ENCODE peak calls at places on chromosomes 12 and 14, in five cellular contexts. One of them, this sample, is unnamed. For H3K4me1, the result is how much of the 10 kb centered on the place peaks cover.

GRCh38 chr14:45262637-45263036 is 9.6 kb upstream of the MIS18BP1 start:
- DNase-seq in A549: no peak
- DNase-seq in GM12878: no peak
- DNase-seq in esophagus squamous epithelium: no peak
- DNase-seq in K562: no peak
- DNase-seq in this sample: no peak

GRCh38 chr14:31336646-31337045 is 83.7 kb downstream of the HEATR5A start:
- DNase-seq in A549: no peak
- DNase-seq in GM12878: no peak
- DNase-seq in esophagus squamous epithelium: no peak
- DNase-seq in K562: no peak
- DNase-seq in this sample: no peak

GRCh38 chr12:12553208-12553785 is 9.4 kb downstream of the DUSP16 start:
- DNase-seq in A549: no peak
- DNase-seq in GM12878: no peak
- DNase-seq in esophagus squamous epithelium: no peak
- DNase-seq in K562: no peak
- DNase-seq in this sample: no peak

GRCh38 chr14:69657961-69658360 is 46.6 kb downstream of the SUSD6 start:
- DNase-seq in A549: no peak
- DNase-seq in GM12878: no peak
- DNase-seq in esophagus squamous epithelium: no peak
- DNase-seq in K562: no peak
- DNase-seq in this sample: no peak

GRCh38 chr12:40730281-40730680 is 38.0 kb downstream of the CNTN1 start:
- DNase-seq in A549: no peak
- DNase-seq in GM12878: no peak
- DNase-seq in esophagus squamous epithelium: no peak
- DNase-seq in K562: no peak
- DNase-seq in this sample: no peak

GRCh38 chr12:52871291-52871961 is 22.6 kb upstream of the KRT78 start:
- DNase-seq in A549: peak
- DNase-seq in GM12878: no peak
- DNase-seq in esophagus squamous epithelium: no peak
- DNase-seq in K562: no peak
- DNase-seq in this sample: no peak

GRCh38 chr14:63777024-63777423 is 49.2 kb upstream of the SGPP1 start:
- DNase-seq in A549: no peak
- DNase-seq in GM12878: no peak
- DNase-seq in esophagus squamous epithelium: no peak
- DNase-seq in K562: no peak
- DNase-seq in this sample: no peak

GRCh38 chr14:105944632-105945610 is 418.5 kb downstream of the TMEM121 start:
- DNase-seq in A549: peak
- DNase-seq in GM12878: no peak
- DNase-seq in esophagus squamous epithelium: no peak
- DNase-seq in K562: peak
- DNase-seq in this sample: peak

GRCh38 chr14:90140298-90140955 is 78.6 kb downstream of the KCNK13 start:
- DNase-seq in A549: no peak
- DNase-seq in GM12878: no peak
- DNase-seq in esophagus squamous epithelium: no peak
- DNase-seq in K562: no peak
- DNase-seq in this sample: no peak

GRCh38 chr12:56374726-56375597 is 12.3 kb upstream of the APOF start:
- DNase-seq in A549: no peak
- DNase-seq in GM12878: no peak
- DNase-seq in esophagus squamous epithelium: no peak
- DNase-seq in K562: no peak
- DNase-seq in this sample: no peak

GRCh38 chr12:26021534-26021933 is 63.1 kb downstream of the RASSF8 start:
- DNase-seq in A549: no peak
- DNase-seq in GM12878: no peak
- DNase-seq in esophagus squamous epithelium: no peak
- DNase-seq in K562: no peak
- DNase-seq in this sample: no peak

GRCh38 chr12:71799105-71799504 is 40.5 kb upstream of the TBC1D15 start:
- DNase-seq in A549: no peak
- DNase-seq in GM12878: no peak
- DNase-seq in esophagus squamous epithelium: no peak
- DNase-seq in K562: no peak
- DNase-seq in this sample: no peak

GRCh38 chr12:91835693-91836092 is 310.0 kb downstream of the BTG1 start:
- DNase-seq in A549: no peak
- DNase-seq in GM12878: no peak
- DNase-seq in esophagus squamous epithelium: no peak
- DNase-seq in K562: no peak
- DNase-seq in this sample: no peak

GRCh38 chr12:108622425-108622824 is 11.3 kb downstream of the SELPLG start:
- DNase-seq in A549: no peak
- DNase-seq in GM12878: no peak
- DNase-seq in esophagus squamous epithelium: no peak
- DNase-seq in K562: peak
- DNase-seq in this sample: no peak
- H3K4me1 ChIP-seq in A549: under half
- H3K4me1 ChIP-seq in GM12878: under half
- H3K4me1 ChIP-seq in esophagus squamous epithelium: under half
- H3K4me1 ChIP-seq in K562: under half
- H3K4me1 ChIP-seq in this sample: under half

DNA sequence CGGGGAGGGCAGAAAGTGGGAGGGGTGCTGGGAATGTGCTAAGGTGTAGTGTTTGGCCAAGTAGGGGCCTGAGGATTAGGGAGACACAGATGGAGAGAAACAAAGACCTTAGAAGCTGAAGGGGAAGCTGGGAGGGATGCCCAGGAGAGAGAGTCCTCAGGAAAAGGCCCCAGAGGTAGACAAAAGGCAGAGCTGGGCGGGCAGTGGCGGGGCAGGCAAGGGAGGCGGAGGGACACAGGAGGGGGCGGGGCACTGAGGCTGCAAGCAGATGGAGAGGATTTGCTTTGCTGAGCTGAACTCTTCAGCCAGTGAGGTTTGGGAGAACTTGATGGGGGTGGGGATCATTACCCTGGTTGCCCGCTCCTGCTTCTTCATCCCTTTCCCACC is 2.8 kb downstream of the PTMS start:
- DNase-seq in A549: no peak
- DNase-seq in GM12878: no peak
- DNase-seq in esophagus squamous epithelium: no peak
- DNase-seq in K562: no peak
- DNase-seq in this sample: peak
- H3K27ac ChIP-seq in A549: peak
- H3K27ac ChIP-seq in GM12878: no peak
- H3K27ac ChIP-seq in esophagus squamous epithelium: peak
- H3K27ac ChIP-seq in K562: peak
- H3K27ac ChIP-seq in this sample: peak

GRCh38 chr12:102376781-102377180 is 103.6 kb downstream of the IGF1 start:
- DNase-seq in A549: no peak
- DNase-seq in GM12878: no peak
- DNase-seq in esophagus squamous epithelium: no peak
- DNase-seq in K562: no peak
- DNase-seq in this sample: no peak

GRCh38 chr12:102379346-102379745 is 101.0 kb downstream of the IGF1 start:
- DNase-seq in A549: no peak
- DNase-seq in GM12878: no peak
- DNase-seq in esophagus squamous epithelium: no peak
- DNase-seq in K562: no peak
- DNase-seq in this sample: no peak

GRCh38 chr12:102374190-102374589 is 106.2 kb downstream of the IGF1 start:
- DNase-seq in A549: no peak
- DNase-seq in GM12878: no peak
- DNase-seq in esophagus squamous epithelium: no peak
- DNase-seq in K562: no peak
- DNase-seq in this sample: no peak

GRCh38 chr12:102372112-102372511 is 108.3 kb downstream of the IGF1 start:
- DNase-seq in A549: no peak
- DNase-seq in GM12878: no peak
- DNase-seq in esophagus squamous epithelium: no peak
- DNase-seq in K562: no peak
- DNase-seq in this sample: no peak

GRCh38 chr12:102376251-102376747 is 104.1 kb downstream of the IGF1 start:
- DNase-seq in A549: no peak
- DNase-seq in GM12878: no peak
- DNase-seq in esophagus squamous epithelium: no peak
- DNase-seq in K562: no peak
- DNase-seq in this sample: no peak
- TF ChIP-seq POLR2A in A549: no peak
- TF ChIP-seq POLR2A in GM12878: no peak
- TF ChIP-seq POLR2A in esophagus squamous epithelium: no peak
- TF ChIP-seq POLR2A in K562: no peak
- TF ChIP-seq POLR2A in this sample: no peak

GRCh38 chr14:61716956-61717355 is 21.6 kb downstream of the HIF1A start:
- DNase-seq in A549: no peak
- DNase-seq in GM12878: no peak
- DNase-seq in esophagus squamous epithelium: no peak
- DNase-seq in K562: no peak
- DNase-seq in this sample: no peak
- H3K4me1 ChIP-seq in A549: half or more
- H3K4me1 ChIP-seq in GM12878: under half
- H3K4me1 ChIP-seq in esophagus squamous epithelium: half or more
- H3K4me1 ChIP-seq in K562: under half
- H3K4me1 ChIP-seq in this sample: under half

DNA sequence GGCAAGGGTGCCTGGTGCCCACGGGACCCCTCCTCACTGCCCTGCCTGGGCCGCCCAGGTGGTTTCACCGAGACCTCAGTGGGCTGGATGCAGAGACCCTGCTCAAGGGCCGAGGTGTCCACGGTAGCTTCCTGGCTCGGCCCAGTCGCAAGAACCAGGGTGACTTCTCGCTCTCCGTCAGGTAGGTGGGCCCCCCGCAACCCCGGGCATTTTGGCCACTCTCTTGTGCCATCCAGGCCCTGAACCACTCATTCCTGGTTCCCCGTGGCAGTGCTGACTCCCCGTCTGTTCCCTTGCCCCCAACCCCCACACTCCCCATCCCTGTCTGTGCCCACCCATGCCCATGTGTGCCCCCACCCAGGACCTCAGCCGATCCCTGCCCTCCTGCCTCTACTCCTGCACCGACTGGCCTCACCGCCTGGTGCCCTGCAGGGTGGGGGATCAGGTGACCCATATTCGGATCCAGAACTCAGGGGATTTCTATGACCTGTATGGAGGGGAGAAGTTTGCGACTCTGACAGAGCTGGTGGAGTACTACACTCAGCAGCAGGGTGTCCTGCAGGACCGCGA is 480 bp downstream of the PTPN6 start:
- DNase-seq in A549: no peak
- DNase-seq in GM12878: no peak
- DNase-seq in esophagus squamous epithelium: no peak
- DNase-seq in K562: no peak
- DNase-seq in this sample: no peak
- H3K27ac ChIP-seq in A549: no peak
- H3K27ac ChIP-seq in GM12878: peak
- H3K27ac ChIP-seq in esophagus squamous epithelium: peak
- H3K27ac ChIP-seq in K562: no peak
- H3K27ac ChIP-seq in this sample: no peak

DNA sequence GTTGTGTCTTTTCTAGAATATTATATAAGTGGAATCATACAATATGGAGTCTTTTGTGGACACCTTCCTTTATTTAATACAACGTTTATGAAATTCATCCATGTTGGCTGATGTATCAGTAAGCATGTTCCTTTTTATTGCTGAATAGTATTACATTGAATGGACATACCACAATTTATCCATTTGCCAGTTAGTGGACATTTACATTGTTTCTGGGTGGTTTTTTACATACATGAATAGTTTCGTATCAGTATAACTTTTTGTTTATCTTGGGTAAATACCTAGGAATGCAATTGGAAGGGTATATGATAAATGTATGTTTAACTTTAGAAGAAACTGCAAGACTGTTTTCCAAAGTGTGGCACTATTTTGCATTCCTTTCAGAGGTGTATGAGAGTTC is 23.1 kb downstream of the IQSEC3 start:
- DNase-seq in A549: no peak
- DNase-seq in GM12878: no peak
- DNase-seq in esophagus squamous epithelium: no peak
- DNase-seq in K562: no peak
- DNase-seq in this sample: no peak
- TF ChIP-seq POLR2A in A549: no peak
- TF ChIP-seq POLR2A in GM12878: no peak
- TF ChIP-seq POLR2A in esophagus squamous epithelium: no peak
- TF ChIP-seq POLR2A in K562: no peak
- TF ChIP-seq POLR2A in this sample: no peak

DNA sequence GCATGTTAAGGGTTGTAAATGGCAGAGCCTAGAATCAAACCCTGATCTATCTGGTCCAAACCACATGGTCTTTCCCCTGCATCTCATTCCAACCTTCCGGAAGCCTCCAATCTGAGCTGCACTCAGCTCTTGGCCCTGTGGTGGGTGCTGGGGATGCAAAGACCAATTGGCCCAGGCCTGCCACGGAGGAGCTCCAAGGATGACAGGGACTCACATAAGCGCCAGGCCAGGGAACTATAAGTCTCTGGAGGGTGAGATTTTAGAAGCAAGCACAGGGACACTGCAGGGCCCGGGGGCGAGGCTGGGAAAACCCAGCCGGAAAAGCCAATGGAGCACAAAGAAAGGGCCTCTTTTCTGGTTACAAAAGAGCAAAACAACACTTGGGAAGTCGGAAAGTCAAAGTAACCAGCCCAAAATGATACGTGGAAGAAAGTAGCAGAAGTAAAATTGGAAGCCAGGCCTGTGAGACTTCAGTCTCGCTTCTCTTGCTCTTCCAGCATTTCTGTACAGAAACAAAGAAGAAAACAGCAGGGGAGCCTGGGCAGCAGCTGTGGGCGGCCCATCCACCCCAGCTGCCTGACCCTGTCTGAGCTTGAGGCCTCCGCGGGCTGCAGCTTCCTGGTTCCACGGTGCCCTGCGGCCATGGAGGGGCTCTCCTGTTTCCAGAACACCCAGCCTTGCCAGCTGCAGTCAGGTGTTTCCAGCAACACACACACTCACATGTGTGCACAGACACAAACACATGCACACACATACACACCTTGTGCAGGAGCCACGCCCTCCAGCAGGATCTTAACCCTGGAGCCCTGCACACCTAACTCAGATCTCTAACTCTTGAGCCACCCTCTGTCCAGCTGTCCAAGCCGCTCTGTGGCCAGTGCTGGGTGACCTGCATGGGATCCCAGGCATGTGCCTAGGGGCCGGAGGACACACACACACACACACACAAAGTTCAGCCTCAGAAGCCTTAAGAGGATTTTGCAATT is 178.2 kb downstream of the BCL11B start:
- DNase-seq in A549: no peak
- DNase-seq in GM12878: no peak
- DNase-seq in esophagus squamous epithelium: no peak
- DNase-seq in K562: no peak
- DNase-seq in this sample: no peak
- H3K4me1 ChIP-seq in A549: under half
- H3K4me1 ChIP-seq in GM12878: under half
- H3K4me1 ChIP-seq in esophagus squamous epithelium: under half
- H3K4me1 ChIP-seq in K562: under half
- H3K4me1 ChIP-seq in this sample: under half

GRCh38 chr12:622420-622819 is 40.8 kb downstream of the NINJ2 start:
- DNase-seq in A549: no peak
- DNase-seq in GM12878: no peak
- DNase-seq in esophagus squamous epithelium: no peak
- DNase-seq in K562: peak
- DNase-seq in this sample: no peak
- H3K27ac ChIP-seq in A549: peak
- H3K27ac ChIP-seq in GM12878: no peak
- H3K27ac ChIP-seq in esophagus squamous epithelium: peak
- H3K27ac ChIP-seq in K562: no peak
- H3K27ac ChIP-seq in this sample: no peak

This sample was measured in testis.